ENCODE peak calls at places on chromosomes 12 and 14, in five cellular contexts. M is neuronal stem cell, K is IMR-90, E is mesenchymal stem cell, I is H1. H is an unnamed sample.

GRCh38 chr12:24228371-24228770 is 278.9 kb upstream of the SOX5 start:
- DNase-seq in M (no peak), K (no peak), E (no peak), I (no peak), H (no peak)

GRCh38 chr14:20681348-20682126 is 2.8 kb upstream of the RNASE4 start:
- DNase-seq in M (peak; percentile 89), K (peak; percentile 87), E (peak; percentile 92), I (peak; percentile 97), H (peak; percentile 93)

GRCh38 chr14:35121887-35122695 is at the start of the genes PPP2R3C and PRORP:
- DNase-seq in M (peak; percentile 87), K (peak; percentile 94), E (peak; percentile 95), I (peak; percentile 87), H (peak; percentile 98)

GRCh38 chr14:64792871-64793560 is 86.7 kb downstream of the SPTB start:
- DNase-seq in M (no peak), K (no peak), E (no peak), I (no peak), H (no peak)

GRCh38 chr12:24069532-24070395 is 120.3 kb upstream of the SOX5 start:
- DNase-seq in M (peak; percentile 30), K (peak; percentile 34), E (no peak), I (no peak), H (no peak)

GRCh38 chr12:50922820-50923219 is 29.5 kb upstream of the HIGD1C start:
- DNase-seq in M (no peak), K (peak; percentile 13), E (peak; percentile 84), I (no peak), H (no peak)

GRCh38 chr12:109377139-109377685 is 29.5 kb downstream of the MYO1H start:
- DNase-seq in M (no peak), K (no peak), E (no peak), I (no peak), H (no peak)

GRCh38 chr12:125105600-125105999 is 40.4 kb downstream of the AACS start:
- DNase-seq in M (no peak), K (no peak), E (no peak), I (no peak), H (no peak)

GRCh38 chr12:26906704-26907103 is 31.1 kb downstream of the INTS13 start:
- DNase-seq in M (no peak), K (no peak), E (no peak), I (no peak), H (no peak)

GRCh38 chr14:59189281-59189821 is 884 bp downstream of the DAAM1 start:
- DNase-seq in M (peak; percentile 17), K (peak; percentile 18), E (no peak), I (peak; percentile 63), H (peak; percentile 40)

GRCh38 chr12:53476769-53477209 is 22.5 kb downstream of the MAP3K12 start:
- DNase-seq in M (no peak), K (no peak), E (peak; percentile 56), I (no peak), H (no peak)

GRCh38 chr14:34329281-34329680 is 132.8 kb downstream of the SPTSSA start:
- DNase-seq in M (no peak), K (peak; percentile 14), E (no peak), I (no peak), H (no peak)

GRCh38 chr12:30622509-30622908 is 73.2 kb downstream of the IPO8 start:
- DNase-seq in M (no peak), K (peak; percentile 73), E (peak; percentile 87), I (no peak), H (peak; percentile 71)

GRCh38 chr12:109185441-109185840 is 69.1 kb downstream of the ACACB start:
- DNase-seq in M (no peak), K (no peak), E (no peak), I (no peak), H (no peak)

GRCh38 chr12:981956-982355 is 9.1 kb upstream of the ERC1 start:
- DNase-seq in M (no peak), K (no peak), E (peak; percentile 44), I (no peak), H (no peak)

GRCh38 chr12:30989754-30990153 is 63.2 kb downstream of the TSPAN11 start:
- DNase-seq in M (no peak), K (no peak), E (no peak), I (peak; percentile 76), H (peak; percentile 60)

GRCh38 chr14:64447890-64448667 is 17.2 kb upstream of the AKAP5 start:
- DNase-seq in M (no peak), K (no peak), E (no peak), I (no peak), H (peak; percentile 14)

GRCh38 chr14:67940894-67941455 is 121.4 kb downstream of the RAD51B start:
- DNase-seq in M (peak; percentile 14), K (peak; percentile 83), E (peak; percentile 61), I (no peak), H (no peak)

GRCh38 chr12:109595321-109595902 is 21.8 kb downstream of the MVK start:
- DNase-seq in M (no peak), K (no peak), E (no peak), I (no peak), H (no peak)

GRCh38 chr12:58413794-58414193 is 472.4 kb downstream of the ATP23 start:
- DNase-seq in M (no peak), K (peak; percentile 69), E (peak; percentile 79), I (no peak), H (peak; percentile 63)

GRCh38 chr14:99125616-99126431 is 146.2 kb downstream of the BCL11B start:
- DNase-seq in M (no peak), K (no peak), E (no peak), I (peak; percentile 23), H (no peak)

GRCh38 chr12:84183576-84183975 is 729.0 kb downstream of the SLC6A15 start:
- DNase-seq in M (no peak), K (no peak), E (no peak), I (no peak), H (no peak)

GRCh38 chr12:73210574-73211204 is 938.5 kb downstream of the TRHDE start:
- DNase-seq in M (no peak), K (no peak), E (no peak), I (no peak), H (no peak)

GRCh38 chr12:90951418-90952110 is 3.4 kb downstream of the CCER1 start:
- DNase-seq in M (no peak), K (no peak), E (no peak), I (no peak), H (no peak)

GRCh38 chr12:108099778-108100177 is 29.3 kb upstream of the WSCD2 start:
- DNase-seq in M (no peak), K (no peak), E (no peak), I (no peak), H (no peak)

GRCh38 chr14:64234877-64235651 is 59.1 kb downstream of the ESR2 start:
- DNase-seq in M (no peak), K (peak; percentile 14), E (no peak), I (no peak), H (peak; percentile 9)

GRCh38 chr14:93772263-93772662 is 16.0 kb downstream of the PRIMA1 start:
- DNase-seq in M (no peak), K (no peak), E (no peak), I (no peak), H (no peak)

GRCh38 chr12:117596968-117597367 is 235.5 kb upstream of the NOS1 start:
- DNase-seq in M (no peak), K (no peak), E (no peak), I (no peak), H (no peak)

GRCh38 chr12:117590999-117591398 is 229.6 kb upstream of the NOS1 start:
- DNase-seq in M (no peak), K (no peak), E (no peak), I (no peak), H (no peak)

GRCh38 chr12:117595751-117596150 is 234.3 kb upstream of the NOS1 start:
- DNase-seq in M (no peak), K (no peak), E (no peak), I (no peak), H (no peak)

GRCh38 chr12:117590386-117590785 is 229.0 kb upstream of the NOS1 start:
- DNase-seq in M (no peak), K (no peak), E (no peak), I (no peak), H (no peak)

DNA sequence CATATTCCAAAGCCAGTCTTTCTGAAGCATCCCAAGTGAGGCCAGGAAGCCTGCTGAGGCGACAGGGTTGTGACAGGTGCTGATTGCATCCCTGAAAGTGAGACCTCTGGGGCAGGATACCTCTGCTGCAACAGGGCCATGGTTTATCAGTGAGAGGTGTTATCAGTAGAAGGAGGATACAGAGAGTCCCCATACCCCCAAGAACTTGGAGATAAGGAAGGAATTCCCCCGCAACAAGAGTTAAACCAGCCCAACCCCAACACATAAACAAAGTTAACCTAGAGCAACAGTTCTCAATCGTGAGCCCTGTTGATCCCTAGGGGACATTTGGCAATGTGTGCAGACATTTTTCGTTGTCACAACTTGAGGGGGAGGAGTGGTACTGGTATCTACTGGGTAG is 233.1 kb upstream of the NOS1 start:
- DNase-seq in M (no peak), K (no peak), E (no peak), I (no peak), H (no peak)
- H2BK5ac ChIP-seq in M (no peak overlapping the region), K (no peak overlapping the region), E (peak overlapping the region; percentile 11), I (no peak overlapping the region), H (no peak overlapping the region)

GRCh38 chr14:91399868-91400640 is 17.6 kb downstream of the CCDC88C start:
- DNase-seq in M (no peak), K (no peak), E (no peak), I (peak; percentile 55), H (no peak)

GRCh38 chr14:91398707-91399106 is 18.9 kb downstream of the CCDC88C start:
- DNase-seq in M (no peak), K (no peak), E (no peak), I (peak; percentile 46), H (no peak)

GRCh38 chr14:91402278-91403068 is 15.1 kb downstream of the CCDC88C start:
- DNase-seq in M (no peak), K (no peak), E (no peak), I (no peak), H (no peak)

GRCh38 chr14:91401751-91402150 is 15.9 kb downstream of the CCDC88C start:
- DNase-seq in M (no peak), K (no peak), E (no peak), I (no peak), H (no peak)

DNA sequence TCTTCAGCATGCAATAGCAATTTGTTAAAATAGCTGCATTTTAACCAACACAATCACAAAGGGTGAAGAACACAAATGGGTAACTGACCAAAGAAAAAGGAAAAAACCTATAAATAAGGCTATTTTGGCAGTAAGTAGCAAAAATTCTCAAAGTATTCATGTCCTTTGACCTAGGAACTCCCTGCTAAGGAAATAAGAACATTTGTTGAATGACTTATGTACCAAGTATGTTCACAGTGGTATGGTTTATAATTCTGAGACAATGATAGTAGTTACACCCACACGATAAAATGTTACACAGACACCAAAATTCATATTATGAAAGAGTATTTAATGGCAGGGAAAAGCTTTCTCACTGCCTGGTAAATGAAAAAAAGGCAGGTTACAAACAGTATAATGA is 16.9 kb downstream of the CCDC88C start:
- DNase-seq in M (no peak), K (peak; percentile 8), E (no peak), I (no peak), H (peak; percentile 16)
- H3K36me3 ChIP-seq in M (no peaks in the 10 kb centered on the region), K (no peaks in the 10 kb centered on the region), E (no peaks in the 10 kb centered on the region), I (no peaks in the 10 kb centered on the region), H (no peaks in the 10 kb centered on the region)

GRCh38 chr12:12228402-12228801 is 38.4 kb downstream of the LRP6 start:
- DNase-seq in M (no peak), K (no peak), E (no peak), I (no peak), H (no peak)
- H3K14ac ChIP-seq in M (no peak overlapping the region), K (no peak overlapping the region), E (no peak overlapping the region), I (no peak overlapping the region), H (no peak overlapping the region)

DNA sequence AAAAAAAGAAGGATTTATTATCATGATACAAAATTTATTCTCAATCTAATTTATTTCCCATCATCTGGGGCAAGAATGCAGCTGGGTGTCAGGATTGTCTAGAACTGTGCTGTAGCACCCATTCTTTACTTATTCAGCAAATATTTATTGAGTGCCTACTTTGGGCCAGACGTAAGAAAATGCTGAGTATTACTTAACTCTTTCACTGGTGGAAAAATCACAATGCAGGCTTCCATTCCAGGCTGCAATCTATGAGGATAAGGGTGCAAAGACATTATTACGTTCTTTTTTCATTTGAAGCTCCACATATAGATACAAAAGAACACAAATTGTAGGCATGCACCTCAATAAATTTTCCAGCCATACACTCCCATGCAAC is 86.0 kb upstream of the CDKN3 start:
- DNase-seq in M (no peak), K (no peak), E (no peak), I (no peak), H (no peak)
- H2BK5ac ChIP-seq in M (no peak overlapping the region), K (no peak overlapping the region), E (no peak overlapping the region), I (no peak overlapping the region), H (no peak overlapping the region)